ENCODE peak calls at places on chromosome X, in eight cellular contexts. P is body of pancreas, U is foreskin fibroblast, H is mucosa of descending colon, J is WTC11, K is lower lobe of right lung, Y is ovary, B is GM20000. V is an unnamed sample.

GRCh38 chrX:24498975-24499374 is 33.9 kb downstream of the PDK3 start:
- DNase-seq in P (no peak), U (peak), H (no peak), J (no peak), K (no peak), Y (no peak), B (peak), V (no peak)

GRCh38 chrX:45001038-45001437 is 128.1 kb downstream of the KDM6A start:
- DNase-seq in P (no peak), U (no peak), H (no peak), J (no peak), K (no peak), Y (no peak), B (no peak), V (no peak)

GRCh38 chrX:118595501-118596042 is 100.0 kb downstream of the DOCK11 start:
- DNase-seq in P (no peak), U (no peak), H (no peak), J (no peak), K (no peak), Y (no peak), B (no peak), V (peak)

GRCh38 chrX:79336869-79337815 is 30.0 kb downstream of the ITM2A start:
- DNase-seq in P (no peak), U (no peak), H (no peak), J (no peak), K (no peak), Y (no peak), B (no peak), V (peak)

GRCh38 chrX:16855363-16856075 is 14.6 kb downstream of the RBBP7 start:
- DNase-seq in P (no peak), U (no peak), H (no peak), J (no peak), K (no peak), Y (no peak), B (no peak), V (peak)

GRCh38 chrX:40127052-40127451 is 29.3 kb upstream of the BCOR start:
- DNase-seq in P (no peak), U (peak), H (no peak), J (no peak), K (no peak), Y (no peak), B (no peak), V (no peak)

GRCh38 chrX:7889680-7890079 is 37.5 kb downstream of the PNPLA4 start:
- DNase-seq in P (no peak), U (peak), H (no peak), J (no peak), K (no peak), Y (no peak), B (no peak), V (no peak)

GRCh38 chrX:49184294-49185061 is 1.7 kb downstream of the PRICKLE3 start:
- DNase-seq in P (peak), U (peak), H (peak), J (peak), K (peak), Y (peak), B (peak), V (peak)

GRCh38 chrX:108216862-108217571 is 125.4 kb downstream of the ATG4A start:
- DNase-seq in P (no peak), U (peak), H (no peak), J (no peak), K (no peak), Y (peak), B (no peak), V (no peak)

GRCh38 chrX:124641737-124642491 is 295.6 kb downstream of the SH2D1A start:
- DNase-seq in P (no peak), U (no peak), H (no peak), J (no peak), K (no peak), Y (no peak), B (no peak), V (no peak)

GRCh38 chrX:24231169-24231568 is 81.6 kb downstream of the ZFX start:
- DNase-seq in P (peak), U (peak), H (peak), J (no peak), K (no peak), Y (peak), B (peak), V (no peak)

GRCh38 chrX:107672955-107673378 is 44.7 kb downstream of the PRPS1 start:
- DNase-seq in P (peak), U (peak), H (peak), J (peak), K (peak), Y (peak), B (peak), V (peak)

GRCh38 chrX:7088968-7089615 is 58.4 kb upstream of the STS start:
- DNase-seq in P (no peak), U (no peak), H (no peak), J (peak), K (no peak), Y (no peak), B (peak), V (no peak)

GRCh38 chrX:119685225-119686066 is 7.5 kb downstream of the SEPTIN6 start:
- DNase-seq in P (no peak), U (peak), H (peak), J (no peak), K (no peak), Y (no peak), B (no peak), V (peak)

GRCh38 chrX:154477891-154478477 is 1.1 kb downstream of the LAGE3 start:
- DNase-seq in P (no peak), U (peak), H (no peak), J (no peak), K (no peak), Y (peak), B (no peak), V (no peak)

GRCh38 chrX:44973420-44973932 is 100.5 kb downstream of the KDM6A start:
- DNase-seq in P (no peak), U (no peak), H (no peak), J (no peak), K (no peak), Y (no peak), B (no peak), V (no peak)

GRCh38 chrX:23694606-23695005 is 27.3 kb downstream of the PRDX4 start:
- DNase-seq in P (peak), U (peak), H (peak), J (peak), K (peak), Y (peak), B (peak), V (peak)

GRCh38 chrX:18353931-18354368 is 538 bp downstream of the SCML2 start:
- DNase-seq in P (no peak), U (peak), H (peak), J (peak), K (no peak), Y (peak), B (no peak), V (peak)

GRCh38 chrX:3295731-3296130 is 50.7 kb downstream of the MXRA5 start:
- DNase-seq in P (no peak), U (no peak), H (no peak), J (peak), K (no peak), Y (no peak), B (no peak), V (no peak)

GRCh38 chrX:150504399-150505186 is 63.8 kb upstream of the MTM1 start:
- DNase-seq in P (no peak), U (peak), H (no peak), J (no peak), K (no peak), Y (no peak), B (no peak), V (peak)

GRCh38 chrX:37666516-37666915 is 19.1 kb upstream of the XK start:
- DNase-seq in P (no peak), U (no peak), H (no peak), J (no peak), K (no peak), Y (no peak), B (no peak), V (no peak)

GRCh38 chrX:39848900-39849299 is 248.9 kb downstream of the BCOR start:
- DNase-seq in P (no peak), U (peak), H (no peak), J (no peak), K (no peak), Y (peak), B (no peak), V (no peak)

GRCh38 chrX:40281341-40282005 is 183.7 kb upstream of the BCOR start:
- DNase-seq in P (no peak), U (no peak), H (no peak), J (no peak), K (no peak), Y (no peak), B (no peak), V (no peak)

GRCh38 chrX:154021131-154021611 is 1.5 kb upstream of the IRAK1 start:
- DNase-seq in P (no peak), U (peak), H (no peak), J (no peak), K (no peak), Y (no peak), B (peak), V (no peak)

GRCh38 chrX:56766554-56767412 is 37.7 kb downstream of the NBDY start:
- DNase-seq in P (no peak), U (peak), H (no peak), J (no peak), K (no peak), Y (no peak), B (no peak), V (no peak)

GRCh38 chrX:118807151-118808017 is 16.2 kb upstream of the ZCCHC12 start:
- DNase-seq in P (peak), U (peak), H (peak), J (peak), K (no peak), Y (peak), B (peak), V (peak)

GRCh38 chrX:154380153-154380552 is 1.1 kb downstream of the EMD start:
- DNase-seq in P (peak), U (peak), H (no peak), J (no peak), K (no peak), Y (no peak), B (no peak), V (peak)

GRCh38 chrX:29231800-29232199 is 644.6 kb downstream of the IL1RAPL1 start:
- DNase-seq in P (no peak), U (peak), H (no peak), J (no peak), K (no peak), Y (no peak), B (no peak), V (no peak)

GRCh38 chrX:45769919-45770582 is 569.4 kb upstream of the DIPK2B start:
- DNase-seq in P (peak), U (peak), H (peak), J (no peak), K (peak), Y (peak), B (peak), V (peak)

GRCh38 chrX:153561337-153561736 is 37.6 kb downstream of the CCNQ start:
- DNase-seq in P (no peak), U (no peak), H (no peak), J (no peak), K (no peak), Y (no peak), B (no peak), V (no peak)

GRCh38 chrX:148043456-148043855 is 62.3 kb downstream of the FMR1NB start:
- DNase-seq in P (no peak), U (peak), H (no peak), J (no peak), K (no peak), Y (no peak), B (no peak), V (no peak)

GRCh38 chrX:20857746-20858145 is 516.5 kb upstream of the CNKSR2 start:
- DNase-seq in P (no peak), U (peak), H (no peak), J (no peak), K (no peak), Y (no peak), B (no peak), V (no peak)

GRCh38 chrX:121102101-121102500 is 54.7 kb downstream of the GLUD2 start:
- DNase-seq in P (no peak), U (no peak), H (no peak), J (no peak), K (no peak), Y (no peak), B (no peak), V (no peak)
- TF ChIP-seq CTCF in P (no peak), U (no peak), H (no peak), J (no peak), K (no peak), Y (no peak), B (no peak), V (no peak)

DNA sequence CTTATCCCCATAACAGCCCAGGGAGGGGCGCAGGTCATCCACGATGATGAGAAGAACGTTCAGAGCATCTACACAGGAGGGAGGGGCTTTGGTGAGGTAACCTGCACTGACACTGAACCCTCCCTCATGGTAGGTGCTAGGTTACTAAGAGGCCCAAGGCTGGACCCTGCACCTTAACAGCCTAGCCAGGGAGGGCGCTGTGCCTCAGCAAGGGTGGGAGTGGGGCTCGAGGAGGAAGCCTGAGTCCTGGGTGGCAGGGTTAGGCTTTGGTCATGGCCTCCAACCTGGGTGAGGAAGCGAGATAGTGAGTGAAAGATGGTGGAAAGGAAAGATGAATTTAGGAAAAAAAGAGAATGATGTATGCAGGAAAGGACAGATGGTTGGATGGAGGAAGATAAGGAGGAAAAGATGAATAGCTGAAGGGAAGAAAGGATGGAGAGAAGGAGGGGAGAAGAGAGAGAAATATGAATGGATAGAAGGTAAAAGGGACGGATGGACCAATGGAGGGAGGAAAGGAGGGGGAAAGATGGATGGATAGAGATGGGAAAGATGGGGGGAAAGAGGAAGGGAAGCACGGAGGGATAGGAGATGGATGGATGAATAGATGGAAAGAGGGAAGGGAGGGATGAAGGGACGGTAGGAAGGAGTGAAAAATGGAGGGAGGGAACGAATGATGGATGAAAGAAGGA is 736 bp downstream of the IDS start:
- DNase-seq in P (peak), U (peak), H (no peak), J (peak), K (peak), Y (peak), B (peak), V (peak)
- TF ChIP-seq CTCF in P (no peak), U (peak), H (no peak), J (peak), K (no peak), Y (no peak), B (peak), V (no peak)

GRCh38 chrX:50941638-50942037 is 31.1 kb downstream of the BMP15 start:
- DNase-seq in P (peak), U (no peak), H (peak), J (peak), K (no peak), Y (no peak), B (no peak), V (no peak)
- TF ChIP-seq CTCF in P (peak), U (peak), H (no peak), J (no peak), K (peak), Y (no peak), B (peak), V (no peak)

DNA sequence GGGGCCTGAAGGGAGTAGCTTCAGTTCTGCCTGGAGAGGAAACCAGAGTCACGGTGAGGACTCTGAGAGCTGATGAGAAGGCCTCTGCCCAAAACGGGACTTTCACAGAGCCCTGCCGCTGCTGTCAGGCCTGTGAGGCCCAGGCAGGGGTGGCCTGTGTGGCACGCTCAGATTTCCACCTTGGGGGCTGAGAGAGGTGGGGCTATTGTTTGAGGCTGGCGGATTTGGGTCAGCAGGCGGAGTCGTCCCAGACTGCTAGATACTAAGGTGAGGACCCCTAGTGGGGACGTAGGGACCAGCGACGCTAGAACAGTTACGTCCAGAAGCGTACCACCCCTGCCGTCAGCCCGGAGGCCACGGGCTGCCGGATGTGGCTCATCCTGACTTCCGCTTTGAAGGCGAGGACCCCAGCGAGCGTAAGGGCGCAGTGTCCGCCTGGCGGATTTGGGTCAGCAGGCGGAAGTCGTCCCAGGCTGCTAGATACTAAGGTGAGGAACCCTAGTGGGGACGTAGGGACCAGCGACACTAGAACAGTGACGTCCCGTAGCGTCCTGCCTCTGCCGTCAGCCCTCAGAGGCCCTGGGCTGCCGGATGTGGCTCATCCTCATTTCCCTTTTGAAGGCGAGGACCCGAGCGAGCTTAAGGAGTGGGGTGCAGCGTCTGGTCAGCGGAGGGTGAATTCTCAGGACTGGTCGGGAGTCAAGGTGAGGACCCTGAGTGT is at the start of gene MAGEB1:
- DNase-seq in P (no peak), U (no peak), H (no peak), J (peak), K (no peak), Y (no peak), B (no peak), V (no peak)
- TF ChIP-seq CTCF in P (no peak), U (no peak), H (no peak), J (no peak), K (no peak), Y (no peak), B (no peak), V (no peak)

DNA sequence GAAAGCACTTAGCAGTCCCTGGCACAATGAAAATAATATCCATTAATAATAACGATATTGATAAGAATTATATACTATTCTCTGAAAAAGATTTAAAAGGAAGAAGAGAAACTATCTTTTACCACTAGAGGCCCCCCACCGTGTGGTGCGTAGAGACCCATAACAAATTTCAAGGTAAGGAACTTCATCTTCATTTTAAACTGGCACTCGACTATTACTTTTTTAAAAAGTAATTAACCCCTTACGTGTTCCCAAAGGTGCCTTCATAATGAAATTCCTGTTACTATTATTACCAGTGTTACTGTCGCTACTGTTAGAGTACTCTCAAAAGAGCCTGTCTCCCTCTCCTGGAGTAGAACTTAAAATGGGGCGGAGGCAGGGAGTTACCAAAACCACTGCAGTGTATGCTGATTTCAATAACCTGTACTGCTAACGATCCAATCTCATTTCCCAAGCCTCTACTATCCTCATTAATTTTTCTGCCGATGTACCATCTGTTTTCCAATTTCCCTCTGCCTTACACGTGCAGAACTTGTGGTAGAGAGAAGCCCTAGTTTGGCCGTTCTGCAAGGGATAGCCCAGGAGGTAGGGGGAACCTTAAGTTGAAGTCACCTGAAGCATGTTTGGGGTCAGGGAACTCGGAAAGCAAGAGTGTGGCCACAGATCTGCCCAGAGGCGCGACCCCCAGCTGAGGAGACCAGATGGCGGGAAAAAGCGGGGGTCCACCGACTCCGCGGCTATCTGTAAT is 813 bp upstream of the STK26 start:
- DNase-seq in P (peak), U (peak), H (no peak), J (peak), K (no peak), Y (no peak), B (no peak), V (no peak)
- TF ChIP-seq CTCF in P (no peak), U (peak), H (no peak), J (no peak), K (peak), Y (no peak), B (no peak), V (no peak)

GRCh38 chrX:14344172-14344940 is 185.0 kb upstream of the GLRA2 start:
- DNase-seq in P (no peak), U (no peak), H (no peak), J (no peak), K (no peak), Y (no peak), B (no peak), V (no peak)
- TF ChIP-seq CTCF in P (no peak), U (no peak), H (no peak), J (no peak), K (no peak), Y (no peak), B (no peak), V (no peak)